ENCODE peak calls at places on chromosome 1, in four cellular contexts. F is tibial artery; X is CD8-positive, alpha-beta T cell; N is IMR-90. S is an unnamed sample.
A peak's percentile ranks its signal among the peaks of the same experiment; 100 is the strongest.

GRCh38 chr1:207813946-207814345 is 62.1 kb downstream of the CD46 start:
- DNase-seq in X (no peak), F (no peak), N (no peak), S (no peak)

GRCh38 chr1:5733596-5733995 is 258.6 kb downstream of the NPHP4 start:
- DNase-seq in N (no peak), F (no peak), X (no peak), S (no peak)

GRCh38 chr1:63557365-63557987 is 34.2 kb downstream of the EFCAB7 start:
- DNase-seq in X (no peak), N (peak; percentile 67), F (no peak), S (no peak)

GRCh38 chr1:232123775-232124659 is 497.4 kb downstream of the DISC1 start:
- DNase-seq in N (no peak), X (no peak), F (no peak), S (no peak)

GRCh38 chr1:220271706-220272046 is 577 bp downstream of the RAB3GAP2 start:
- DNase-seq in X (no peak), N (peak; percentile 26), F (no peak), S (no peak)

GRCh38 chr1:26740958-26741357 is 45.1 kb downstream of the ARID1A start:
- DNase-seq in X (no peak), F (no peak), N (no peak), S (no peak)

GRCh38 chr1:21278208-21278861 is 11.9 kb downstream of the ECE1 start:
- DNase-seq in N (no peak), X (no peak), F (peak; percentile 65), S (no peak)

GRCh38 chr1:181503130-181503810 is 20.0 kb downstream of the CACNA1E start:
- DNase-seq in F (no peak), N (peak; percentile 2), X (no peak), S (no peak)

GRCh38 chr1:65190229-65190628 is 42.2 kb downstream of the AK4 start:
- DNase-seq in N (no peak), F (no peak), X (no peak), S (no peak)

GRCh38 chr1:40592107-40592773 is 60.8 kb downstream of the ZNF684 start:
- DNase-seq in N (peak; percentile 17), X (no peak), F (no peak), S (no peak)

GRCh38 chr1:210074904-210075303 is 136.9 kb downstream of the SYT14 start:
- DNase-seq in X (no peak), N (no peak), F (no peak), S (no peak)

GRCh38 chr1:8765253-8765652 is 52.2 kb downstream of the RERE start:
- DNase-seq in F (no peak), X (no peak), N (no peak), S (no peak)

GRCh38 chr1:227654858-227655752 is 80.0 kb downstream of the JMJD4 start:
- DNase-seq in N (no peak), X (no peak), F (no peak), S (no peak)

GRCh38 chr1:227654431-227654830 is 80.7 kb downstream of the JMJD4 start:
- DNase-seq in N (no peak), X (no peak), F (no peak), S (no peak)
- H3K9me3 ChIP-seq in N (peaks cover 47% of the 10 kb centered on the region), X (peaks cover 51% of the 10 kb centered on the region), F (peaks cover 27% of the 10 kb centered on the region), S (peaks cover 72% of the 10 kb centered on the region)

DNA sequence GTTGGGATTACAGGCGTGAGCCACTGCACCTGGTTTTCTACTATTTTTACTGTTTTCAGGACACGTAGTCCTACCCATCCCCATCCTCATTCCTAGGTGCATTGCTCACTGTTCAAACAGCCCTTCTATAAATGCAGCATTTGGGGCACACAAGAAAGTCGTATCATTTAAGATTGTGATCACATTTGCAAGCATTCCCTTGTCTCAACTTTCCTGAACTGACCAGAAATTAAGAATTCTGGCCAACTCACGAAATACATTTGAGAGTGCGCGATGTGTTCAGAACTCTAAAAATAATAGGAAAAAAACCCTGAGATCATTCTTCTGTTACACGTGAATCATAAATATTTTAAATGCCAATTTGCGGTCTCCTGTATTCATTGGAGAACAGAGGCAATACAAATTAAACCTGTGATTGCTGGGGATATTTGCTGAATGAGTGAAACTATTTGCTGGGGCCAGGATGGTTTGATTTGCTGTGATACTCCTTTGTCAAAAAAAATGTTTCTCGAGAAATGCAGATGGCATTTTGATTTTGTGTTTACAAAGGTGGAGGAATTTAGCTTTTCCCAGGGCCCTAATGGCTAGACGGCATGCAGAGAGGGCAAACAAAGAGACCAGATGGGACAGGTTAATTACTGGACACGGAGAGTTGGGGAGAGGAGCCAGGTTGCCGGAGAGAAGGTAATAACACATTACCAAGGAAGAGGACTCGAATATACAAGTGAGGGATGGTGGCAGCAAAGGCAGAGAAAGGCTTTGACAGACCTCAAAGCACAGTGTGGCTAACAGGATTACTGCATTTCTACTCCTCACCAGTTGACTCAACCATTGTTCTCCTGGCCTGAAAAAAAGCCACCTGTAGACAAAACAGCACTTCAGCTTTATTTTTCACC is 38.4 kb downstream of the STPG1 start:
- DNase-seq in X (no peak), F (no peak), N (peak; percentile 16), S (no peak)
- H3K27ac ChIP-seq in X (no peak overlapping the region), F (no peak overlapping the region), N (no peak overlapping the region), S (no peak overlapping the region)

GRCh38 chr1:42940851-42941639 is 17.6 kb downstream of the SLC2A1 start:
- DNase-seq in F (peak; percentile 53), X (no peak), N (peak; percentile 99), S (no peak)
- H3K4me1 ChIP-seq in F (no peaks in the 10 kb centered on the region), X (peaks cover 78% of the 10 kb centered on the region), N (peaks cover 74% of the 10 kb centered on the region), S (peaks cover 81% of the 10 kb centered on the region)

GRCh38 chr1:110953031-110953430 is 10.7 kb downstream of the LRIF1 start:
- DNase-seq in F (no peak), X (no peak), N (no peak), S (no peak)

GRCh38 chr1:110957798-110958197 is 5.9 kb downstream of the LRIF1 start:
- DNase-seq in N (no peak), X (no peak), F (no peak), S (no peak)

GRCh38 chr1:110960777-110961420 is 2.8 kb downstream of the LRIF1 start:
- DNase-seq in X (no peak), F (no peak), N (no peak), S (no peak)

GRCh38 chr1:110952031-110952430 is 11.7 kb downstream of the LRIF1 start:
- DNase-seq in F (no peak), N (no peak), X (no peak), S (no peak)

GRCh38 chr1:110956586-110956985 is 7.1 kb downstream of the LRIF1 start:
- DNase-seq in F (no peak), X (no peak), N (no peak), S (no peak)
- H3K9me3 ChIP-seq in F (no peaks in the 10 kb centered on the region), X (peaks cover 19% of the 10 kb centered on the region), N (no peaks in the 10 kb centered on the region), S (no peaks in the 10 kb centered on the region)

GRCh38 chr1:95048332-95048731 is 24.4 kb downstream of the ALG14 start:
- DNase-seq in F (no peak), N (no peak), X (no peak), S (no peak)
- H3K27ac ChIP-seq in F (no peak overlapping the region), N (no peak overlapping the region), X (no peak overlapping the region), S (no peak overlapping the region)